ENCODE peak calls at places on chromosomes 13 and 19, in five cellular contexts. One of them, this sample, is unnamed.

GRCh38 chr19:48283908-48284307 is 14.0 kb downstream of the ZNF114 start:
- DNase-seq in H1: no peak
- DNase-seq in GM23338: no peak
- DNase-seq in HCT116: no peak
- DNase-seq in GM12878: no peak
- DNase-seq in this sample: no peak

GRCh38 chr19:16315825-16316505 is 8.7 kb upstream of the KLF2 start:
- DNase-seq in H1: no peak
- DNase-seq in GM12878: no peak
- DNase-seq in HCT116: no peak
- DNase-seq in GM23338: no peak
- DNase-seq in this sample: no peak

GRCh38 chr13:72383646-72384045 is 343.8 kb downstream of the MZT1 start:
- DNase-seq in H1: no peak
- DNase-seq in HCT116: no peak
- DNase-seq in GM23338: no peak
- DNase-seq in GM12878: no peak
- DNase-seq in this sample: no peak

GRCh38 chr19:50794074-50794777 is 4.0 kb downstream of the ACP4 start:
- DNase-seq in H1: peak; percentile 63
- DNase-seq in HCT116: no peak
- DNase-seq in GM23338: no peak
- DNase-seq in GM12878: no peak
- DNase-seq in this sample: no peak

GRCh38 chr19:3218037-3218661 is 6.3 kb upstream of the CELF5 start:
- DNase-seq in GM23338: no peak
- DNase-seq in H1: no peak
- DNase-seq in HCT116: no peak
- DNase-seq in GM12878: no peak
- DNase-seq in this sample: no peak

GRCh38 chr19:5030136-5030820 is 61.4 kb downstream of the KDM4B start:
- DNase-seq in H1: no peak
- DNase-seq in GM23338: no peak
- DNase-seq in GM12878: no peak
- DNase-seq in HCT116: no peak
- DNase-seq in this sample: no peak

GRCh38 chr19:32253683-32254020 is 91.8 kb upstream of the ZNF507 start:
- DNase-seq in H1: peak; percentile 35
- DNase-seq in HCT116: no peak
- DNase-seq in GM12878: no peak
- DNase-seq in GM23338: no peak
- DNase-seq in this sample: no peak

GRCh38 chr13:43232866-43233265 is 209.5 kb downstream of the DNAJC15 start:
- DNase-seq in H1: no peak
- DNase-seq in GM12878: no peak
- DNase-seq in HCT116: no peak
- DNase-seq in GM23338: no peak
- DNase-seq in this sample: no peak

GRCh38 chr13:45522571-45522970 is 57.8 kb downstream of the COG3 start:
- DNase-seq in GM12878: no peak
- DNase-seq in H1: no peak
- DNase-seq in GM23338: no peak
- DNase-seq in HCT116: no peak
- DNase-seq in this sample: peak; percentile 86

GRCh38 chr13:114048463-114048862 is 74.6 kb upstream of the C13orf46 start:
- DNase-seq in GM12878: no peak
- DNase-seq in H1: no peak
- DNase-seq in HCT116: no peak
- DNase-seq in GM23338: peak; percentile 68
- DNase-seq in this sample: no peak

GRCh38 chr13:83943530-83944279 is 61.4 kb upstream of the SLITRK1 start:
- DNase-seq in GM12878: no peak
- DNase-seq in H1: no peak
- DNase-seq in GM23338: peak; percentile 20
- DNase-seq in HCT116: no peak
- DNase-seq in this sample: no peak

GRCh38 chr19:362154-362553 is 17.6 kb upstream of the MIER2 start:
- DNase-seq in H1: no peak
- DNase-seq in GM12878: no peak
- DNase-seq in GM23338: no peak
- DNase-seq in HCT116: no peak
- DNase-seq in this sample: no peak

GRCh38 chr13:113275387-113275786 is 21.7 kb upstream of the LAMP1 start:
- DNase-seq in H1: peak; percentile 59
- DNase-seq in GM23338: peak; percentile 77
- DNase-seq in GM12878: no peak
- DNase-seq in HCT116: peak; percentile 59
- DNase-seq in this sample: no peak

DNA sequence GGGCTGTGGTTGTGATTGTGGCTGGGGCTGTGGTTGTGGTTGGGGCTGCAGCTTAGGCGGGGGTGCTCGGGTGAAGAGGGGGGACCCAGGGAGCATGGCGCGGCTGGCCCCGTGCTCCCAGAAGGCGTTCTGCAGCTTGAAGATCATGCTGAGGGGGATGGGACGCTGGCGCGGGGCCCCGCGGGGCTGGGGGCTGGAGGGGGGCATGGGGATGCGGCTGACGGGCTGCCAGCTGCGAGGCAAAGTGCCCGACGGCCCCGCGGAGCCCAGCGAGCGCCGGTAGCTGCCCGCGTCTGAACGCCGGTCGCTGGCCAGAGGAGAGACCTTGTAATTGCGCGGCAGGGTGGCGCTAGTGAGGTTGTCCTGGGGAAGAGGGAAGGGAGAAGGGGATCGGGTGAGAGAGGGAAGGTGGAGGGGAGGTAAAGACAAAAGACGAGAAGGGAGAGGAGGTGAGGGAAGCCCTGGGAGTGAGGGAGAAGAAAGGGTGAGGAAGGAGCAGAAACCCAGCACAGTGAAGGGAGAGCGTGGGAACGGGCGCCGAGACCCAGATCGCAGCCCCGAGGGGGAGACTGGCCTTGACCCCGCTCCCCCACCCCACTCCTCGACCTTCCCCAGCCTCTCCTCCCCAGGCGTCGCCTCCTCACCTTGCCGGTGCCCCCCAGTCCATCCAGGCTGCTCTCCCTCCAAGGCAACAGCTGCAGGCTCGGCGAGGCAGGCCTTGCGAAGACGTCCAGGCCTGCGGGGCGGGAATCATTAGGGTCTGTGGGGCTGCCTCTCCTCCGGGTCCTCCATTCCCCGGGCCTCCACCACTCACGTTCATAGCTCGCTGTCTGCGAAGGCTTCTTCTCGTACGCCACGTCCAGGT is 9.1 kb downstream of the PPP1R13L start:
- DNase-seq in GM12878: no peak
- DNase-seq in GM23338: peak; percentile 97
- DNase-seq in H1: peak; percentile 85
- DNase-seq in HCT116: no peak
- DNase-seq in this sample: no peak
- TF ChIP-seq POLR2AphosphoS5 in GM12878: no peak
- TF ChIP-seq POLR2AphosphoS5 in GM23338: no peak
- TF ChIP-seq POLR2AphosphoS5 in H1: peak; percentile 20
- TF ChIP-seq POLR2AphosphoS5 in HCT116: no peak
- TF ChIP-seq POLR2AphosphoS5 in this sample: no peak

DNA sequence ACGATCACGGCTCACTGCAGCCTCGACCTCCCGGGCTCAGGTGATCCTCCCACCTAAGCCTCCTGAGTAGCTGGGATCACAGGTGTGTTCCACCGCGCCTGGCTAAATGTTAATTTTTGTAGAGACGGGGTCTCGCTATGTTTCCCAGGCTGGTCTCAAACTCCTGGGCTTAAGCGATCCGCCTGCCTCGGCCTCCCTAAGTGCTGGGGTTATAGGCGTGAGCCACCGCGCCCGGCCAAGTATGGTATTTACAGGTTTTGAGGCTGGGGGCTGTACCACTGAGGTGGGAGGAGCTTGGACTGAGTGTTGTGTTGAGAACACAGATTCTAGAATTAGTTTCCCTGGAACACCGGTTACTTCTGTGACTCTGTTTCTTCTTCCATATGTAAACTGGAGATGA is 452 bp upstream of the PPM1N start:
- DNase-seq in GM23338: peak; percentile 82
- DNase-seq in HCT116: no peak
- DNase-seq in GM12878: no peak
- DNase-seq in H1: peak; percentile 63
- DNase-seq in this sample: no peak
- TF ChIP-seq EZH2 in GM23338: no peak
- TF ChIP-seq EZH2 in HCT116: no peak
- TF ChIP-seq EZH2 in GM12878: no peak
- TF ChIP-seq EZH2 in H1: no peak
- TF ChIP-seq EZH2 in this sample: no peak

GRCh38 chr13:99312493-99312883 is 5.3 kb upstream of the GPR183 start:
- DNase-seq in GM12878: no peak
- DNase-seq in GM23338: no peak
- DNase-seq in H1: no peak
- DNase-seq in HCT116: no peak
- DNase-seq in this sample: no peak

GRCh38 chr13:99313941-99314340 is 6.7 kb upstream of the GPR183 start:
- DNase-seq in HCT116: no peak
- DNase-seq in GM12878: no peak
- DNase-seq in H1: no peak
- DNase-seq in GM23338: no peak
- DNase-seq in this sample: no peak

GRCh38 chr13:99314640-99315176 is 7.5 kb upstream of the GPR183 start:
- DNase-seq in GM23338: no peak
- DNase-seq in GM12878: no peak
- DNase-seq in HCT116: peak; percentile 96
- DNase-seq in H1: no peak
- DNase-seq in this sample: no peak

GRCh38 chr13:99311748-99312492 is 4.7 kb upstream of the GPR183 start:
- DNase-seq in GM12878: no peak
- DNase-seq in GM23338: no peak
- DNase-seq in HCT116: no peak
- DNase-seq in H1: no peak
- DNase-seq in this sample: no peak

GRCh38 chr13:99313473-99313872 is 6.3 kb upstream of the GPR183 start:
- DNase-seq in H1: no peak
- DNase-seq in GM12878: no peak
- DNase-seq in HCT116: no peak
- DNase-seq in GM23338: peak; percentile 45
- DNase-seq in this sample: no peak
- TF ChIP-seq POLR2AphosphoS5 in H1: no peak
- TF ChIP-seq POLR2AphosphoS5 in GM12878: no peak
- TF ChIP-seq POLR2AphosphoS5 in HCT116: no peak
- TF ChIP-seq POLR2AphosphoS5 in GM23338: no peak
- TF ChIP-seq POLR2AphosphoS5 in this sample: no peak

GRCh38 chr19:14474827-14475226 is 327 bp downstream of the PTGER1 start:
- DNase-seq in GM12878: no peak
- DNase-seq in H1: no peak
- DNase-seq in GM23338: no peak
- DNase-seq in HCT116: no peak
- DNase-seq in this sample: no peak
- TF ChIP-seq EZH2 in GM12878: no peak
- TF ChIP-seq EZH2 in H1: no peak
- TF ChIP-seq EZH2 in GM23338: no peak
- TF ChIP-seq EZH2 in HCT116: no peak
- TF ChIP-seq EZH2 in this sample: no peak

GRCh38 chr13:33016414-33017409 is at the start of gene KL:
- DNase-seq in HCT116: no peak
- DNase-seq in GM12878: no peak
- DNase-seq in GM23338: peak; percentile 63
- DNase-seq in H1: peak; percentile 72
- DNase-seq in this sample: no peak

GRCh38 chr13:33015791-33016323 is 366 bp upstream of the KL start:
- DNase-seq in HCT116: no peak
- DNase-seq in GM12878: no peak
- DNase-seq in GM23338: peak; percentile 58
- DNase-seq in H1: peak; percentile 57
- DNase-seq in this sample: no peak

GRCh38 chr13:33017410-33017929 is 1.2 kb downstream of the KL start:
- DNase-seq in GM12878: peak; percentile 65
- DNase-seq in GM23338: peak; percentile 66
- DNase-seq in H1: no peak
- DNase-seq in HCT116: no peak
- DNase-seq in this sample: no peak

GRCh38 chr13:33014291-33014690 is 1.9 kb upstream of the KL start:
- DNase-seq in HCT116: no peak
- DNase-seq in GM23338: no peak
- DNase-seq in H1: no peak
- DNase-seq in GM12878: no peak
- DNase-seq in this sample: no peak

DNA sequence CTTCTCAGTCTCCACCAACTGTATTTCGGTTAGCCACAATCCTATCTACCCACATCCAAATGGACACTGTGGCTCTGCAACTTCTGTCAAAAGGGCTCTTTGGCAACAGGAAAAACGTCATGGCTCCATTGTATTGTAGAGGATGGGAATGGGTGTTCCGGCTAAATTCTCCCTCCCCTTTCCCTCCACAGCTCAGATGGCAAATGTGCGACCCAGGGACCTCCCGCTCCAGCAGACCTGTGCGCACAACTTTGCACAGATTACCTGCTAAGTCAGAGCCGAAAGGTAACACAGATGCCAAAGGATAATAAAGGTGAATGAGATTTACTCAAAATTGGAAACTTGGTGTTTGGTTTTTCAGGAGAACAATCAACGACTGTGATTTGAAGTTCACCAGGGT is 948 bp upstream of the KL start:
- DNase-seq in H1: no peak
- DNase-seq in HCT116: no peak
- DNase-seq in GM23338: peak; percentile 50
- DNase-seq in GM12878: no peak
- DNase-seq in this sample: no peak
- TF ChIP-seq POLR2AphosphoS5 in H1: no peak
- TF ChIP-seq POLR2AphosphoS5 in HCT116: no peak
- TF ChIP-seq POLR2AphosphoS5 in GM23338: no peak
- TF ChIP-seq POLR2AphosphoS5 in GM12878: no peak
- TF ChIP-seq POLR2AphosphoS5 in this sample: no peak

DNA sequence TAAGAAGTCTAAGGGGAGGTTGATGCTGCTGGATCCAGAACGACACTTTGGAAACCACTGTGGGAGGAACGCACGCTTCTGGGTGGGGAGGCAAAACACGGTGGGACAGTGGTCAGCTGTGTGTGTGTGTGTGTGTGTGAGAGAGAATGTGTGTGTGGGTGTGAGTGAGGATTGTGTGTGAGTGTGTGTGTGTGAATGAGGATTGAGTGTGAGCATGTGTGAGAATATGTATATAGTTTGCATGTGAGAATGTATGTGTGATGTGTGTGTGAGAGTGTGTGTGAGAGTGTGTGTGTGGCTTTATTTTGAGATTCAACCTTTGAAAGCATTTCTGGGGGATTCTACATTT is 444 bp upstream of the SLC15A1 start:
- DNase-seq in H1: no peak
- DNase-seq in GM12878: no peak
- DNase-seq in GM23338: no peak
- DNase-seq in HCT116: no peak
- DNase-seq in this sample: no peak
- TF ChIP-seq EZH2 in H1: no peak
- TF ChIP-seq EZH2 in GM12878: no peak
- TF ChIP-seq EZH2 in GM23338: no peak
- TF ChIP-seq EZH2 in HCT116: no peak
- TF ChIP-seq EZH2 in this sample: no peak